ENCODE peak calls at places on chromosomes 5 and 9, in five cellular contexts. P, D, R, T and Q are unnamed samples.

GRCh38 chr5:111953351-111954127 is 196.5 kb upstream of the NREP start:
- DNase-seq in P (no peak), R (no peak), D (no peak), T (no peak), Q (no peak)

GRCh38 chr5:76029739-76030138 is 53.4 kb upstream of the SV2C start:
- DNase-seq in R (no peak), P (no peak), T (no peak), D (no peak), Q (no peak)

GRCh38 chr9:107905313-107906027 is 415.9 kb upstream of the KLF4 start:
- DNase-seq in R (no peak), D (no peak), T (no peak), P (no peak), Q (no peak)

GRCh38 chr5:157273131-157273556 is 7.2 kb downstream of the CYFIP2 start:
- DNase-seq in T (no peak), D (peak; percentile 81), P (no peak), R (no peak), Q (no peak)

GRCh38 chr5:73437126-73438047 is 11.2 kb downstream of the FOXD1 start:
- DNase-seq in D (no peak), R (peak; percentile 61), P (peak; percentile 37), T (peak; percentile 79), Q (peak; percentile 71)

GRCh38 chr9:124852121-124852828 is 985 bp upstream of the WDR38 start:
- DNase-seq in D (no peak), R (no peak), T (no peak), P (no peak), Q (no peak)

GRCh38 chr9:91483835-91484234 is 60.2 kb upstream of the NFIL3 start:
- DNase-seq in D (no peak), P (no peak), T (no peak), R (no peak), Q (no peak)

GRCh38 chr5:132750471-132751230 is 3.4 kb downstream of the CCNI2 start:
- DNase-seq in D (no peak), T (no peak), P (no peak), R (no peak), Q (no peak)

GRCh38 chr9:37952731-37953130 is 48.8 kb upstream of the SLC25A51 start:
- DNase-seq in D (no peak), T (no peak), P (no peak), R (no peak), Q (no peak)

GRCh38 chr5:74938250-74938649 is 72.1 kb upstream of the FAM169A start:
- DNase-seq in D (no peak), T (no peak), R (no peak), P (no peak), Q (no peak)

GRCh38 chr9:36398745-36399144 is 1.3 kb downstream of the RNF38 start:
- DNase-seq in P (no peak), R (no peak), T (no peak), D (no peak), Q (no peak)

GRCh38 chr5:33153891-33154290 is 286.9 kb upstream of the TARS1 start:
- DNase-seq in R (no peak), D (no peak), P (no peak), T (no peak), Q (no peak)

GRCh38 chr9:6186691-6187090 is 28.9 kb upstream of the IL33 start:
- DNase-seq in P (peak; percentile 9), R (no peak), T (no peak), D (no peak), Q (no peak)

GRCh38 chr5:169717298-169717697 is 80.2 kb downstream of the DOCK2 start:
- DNase-seq in D (no peak), T (no peak), P (peak; percentile 43), R (no peak), Q (no peak)

GRCh38 chr9:124074746-124075145 is 63.2 kb downstream of the LHX2 start:
- DNase-seq in R (no peak), D (no peak), P (no peak), T (no peak), Q (no peak)

GRCh38 chr5:118290204-118290603 is 698.1 kb downstream of the DTWD2 start:
- DNase-seq in T (no peak), D (no peak), P (no peak), R (no peak), Q (no peak)

GRCh38 chr5:169139381-169140125 is 161.4 kb downstream of the SLIT3 start:
- DNase-seq in P (no peak), T (no peak), R (peak; percentile 63), D (no peak), Q (peak; percentile 59)

GRCh38 chr9:16705121-16705604 is 165.3 kb downstream of the BNC2 start:
- DNase-seq in T (peak; percentile 97), D (no peak), R (peak; percentile 42), P (peak; percentile 15), Q (no peak)

GRCh38 chr5:176427971-176428370 is 11.6 kb upstream of the CLTB start:
- DNase-seq in R (no peak), P (no peak), T (no peak), D (no peak), Q (no peak)

GRCh38 chr9:131854334-131854733 is 114.5 kb upstream of the RAPGEF1 start:
- DNase-seq in T (no peak), R (no peak), D (peak; percentile 4), P (no peak), Q (no peak)

GRCh38 chr5:179231309-179231708 is 114.0 kb downstream of the ADAMTS2 start:
- DNase-seq in T (no peak), P (no peak), D (no peak), R (no peak), Q (no peak)

GRCh38 chr9:123513554-123513953 is 157.6 kb downstream of the CRB2 start:
- DNase-seq in T (no peak), P (no peak), D (no peak), R (no peak), Q (peak; percentile 6)

GRCh38 chr5:154309361-154309725 is 118.8 kb downstream of the GALNT10 start:
- DNase-seq in T (no peak), D (no peak), R (no peak), P (no peak), Q (no peak)

GRCh38 chr9:114456929-114457328 is 48.3 kb downstream of the WHRN start:
- DNase-seq in P (no peak), T (no peak), R (no peak), D (no peak), Q (peak; percentile 78)

GRCh38 chr5:95822038-95822407 is 503 bp downstream of the GLRX start:
- DNase-seq in P (peak; percentile 73), R (peak; percentile 74), T (no peak), D (peak; percentile 94), Q (no peak)

GRCh38 chr5:143302344-143302743 is 101.1 kb downstream of the NR3C1 start:
- DNase-seq in R (no peak), D (no peak), P (no peak), T (no peak), Q (no peak)

GRCh38 chr9:110391826-110392485 is 54.3 kb upstream of the TXNDC8 start:
- DNase-seq in R (no peak), P (no peak), T (no peak), D (no peak), Q (no peak)

GRCh38 chr5:74686962-74687751 is 2.1 kb downstream of the HEXB start:
- DNase-seq in D (no peak), P (no peak), T (no peak), R (no peak), Q (no peak)

GRCh38 chr9:127058645-127059021 is 63.8 kb downstream of the ANGPTL2 start:
- DNase-seq in P (no peak), R (no peak), D (no peak), T (peak; percentile 39), Q (no peak)

GRCh38 chr9:114856942-114857315 is 51.1 kb upstream of the TNFSF15 start:
- DNase-seq in P (no peak), R (no peak), T (no peak), D (no peak), Q (no peak)

GRCh38 chr5:76521240-76521758 is 101.9 kb downstream of the F2RL2 start:
- DNase-seq in D (no peak), R (no peak), P (peak; percentile 89), T (no peak), Q (no peak)

DNA sequence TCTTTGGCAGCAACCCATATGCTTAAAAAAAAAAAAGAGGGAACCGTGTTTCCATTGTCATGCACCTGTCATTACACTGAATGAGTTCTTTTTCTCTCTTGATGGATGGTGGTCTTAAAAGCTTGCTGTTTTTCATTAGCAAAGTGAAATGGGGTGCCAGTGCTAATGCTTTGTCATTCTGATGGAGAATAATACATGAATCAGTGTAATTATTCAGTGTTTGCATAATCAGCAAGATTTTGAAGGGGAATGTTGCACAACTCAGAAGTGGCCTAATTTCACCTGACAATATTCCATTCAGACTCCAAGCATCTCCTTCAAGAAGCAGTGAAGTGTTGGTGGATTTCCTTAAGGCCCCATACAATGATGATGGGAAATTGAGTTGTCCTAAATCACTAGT is 38.1 kb downstream of the MAP1B start:
- DNase-seq in R (no peak), P (peak; percentile 27), D (no peak), T (no peak), Q (no peak)
- H3K4me3 ChIP-seq in R (no peak overlapping the region), P (no peak overlapping the region), D (no peak overlapping the region), T (no peak overlapping the region), Q (no peak overlapping the region)

DNA sequence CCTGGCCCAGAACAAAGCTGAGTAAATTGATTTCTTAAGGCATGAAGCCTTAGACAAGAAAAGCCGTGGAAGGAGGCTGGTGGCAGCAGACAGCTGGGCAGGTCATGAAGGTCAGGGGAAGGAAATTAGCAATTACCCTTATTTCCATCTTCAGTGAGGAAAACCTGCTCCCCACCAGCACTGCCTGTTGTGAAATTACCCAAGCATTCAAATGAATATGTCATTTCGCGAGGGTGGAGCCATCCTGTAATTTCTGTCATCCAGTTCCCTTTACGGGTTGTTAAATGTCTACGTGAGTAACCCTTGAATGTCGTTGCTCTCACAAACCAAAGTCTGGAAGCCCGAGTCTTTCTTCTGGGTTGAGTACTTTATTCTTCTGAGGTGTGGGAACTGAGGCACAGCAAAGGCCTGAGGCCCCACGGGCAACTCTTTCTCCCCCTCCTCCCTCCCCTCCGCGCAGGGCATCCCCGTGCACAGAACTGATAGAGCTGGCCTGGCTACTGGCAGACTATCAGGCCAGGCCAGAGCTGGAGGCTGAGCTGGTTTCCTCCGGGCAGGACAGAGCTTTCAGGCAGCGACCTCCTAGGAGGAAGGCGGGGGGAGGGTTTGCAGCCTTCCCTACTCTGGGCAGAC is 22.0 kb upstream of the AK3 start:
- DNase-seq in R (peak; percentile 64), T (peak; percentile 70), D (no peak), P (peak; percentile 73), Q (no peak)
- TF ChIP-seq CTCF in R (no peak), T (no peak), D (no peak), P (no peak), Q (no peak)

GRCh38 chr9:14352549-14352948 is 38.6 kb upstream of the NFIB start:
- DNase-seq in T (no peak), P (no peak), D (no peak), R (no peak), Q (no peak)

GRCh38 chr9:14350766-14351165 is 36.8 kb upstream of the NFIB start:
- DNase-seq in T (no peak), P (no peak), D (no peak), R (no peak), Q (no peak)

GRCh38 chr9:14356376-14356775 is 42.4 kb upstream of the NFIB start:
- DNase-seq in P (no peak), R (no peak), D (no peak), T (no peak), Q (no peak)

GRCh38 chr9:14351206-14351605 is 37.3 kb upstream of the NFIB start:
- DNase-seq in R (no peak), T (no peak), D (no peak), P (no peak), Q (no peak)

GRCh38 chr9:14353222-14354056 is 39.5 kb upstream of the NFIB start:
- DNase-seq in D (peak; percentile 81), R (peak; percentile 95), P (peak; percentile 79), T (peak; percentile 96), Q (peak; percentile 42)
- H3K4me3 ChIP-seq in D (no peak overlapping the region), R (no peak overlapping the region), P (no peak overlapping the region), T (peak overlapping the region; percentile 68), Q (no peak overlapping the region)

GRCh38 chr9:33942471-33943083 is 106.1 kb downstream of the UBAP2 start:
- DNase-seq in D (no peak), R (no peak), P (peak; percentile 60), T (no peak), Q (no peak)
- TF ChIP-seq CTCF in D (no peak), R (no peak), P (peak; percentile 32), T (no peak), Q (no peak)